ENCODE peak calls at places on chromosomes 5 and 9, in nine cellular contexts. C is tibial nerve; F is transverse colon; V is CD4-positive, alpha-beta T cell; T is tibial artery; M is PC-9; O is lower lobe of right lung; A is HCT116; N is astrocyte. Q is an unnamed sample. For H3K27me3, the result is how much of the 10 kb centered on the place peaks cover.

GRCh38 chr9:306907-307306 is 92.2 kb downstream of the DOCK8 start:
- DNase-seq in O (no peak), V (peak), A (no peak), N (no peak), T (no peak), M (no peak), C (peak), F (peak), Q (no peak)

GRCh38 chr9:104287255-104287872 is 193.3 kb downstream of the SMC2 start:
- DNase-seq in T (no peak), O (no peak), V (no peak), A (no peak), C (no peak), M (no peak), N (no peak), F (no peak), Q (no peak)

GRCh38 chr5:12794476-12795332 is 890.5 kb upstream of the CTNND2 start:
- DNase-seq in O (peak), V (no peak), C (no peak), N (no peak), T (no peak), F (no peak), M (no peak), A (no peak), Q (no peak)

GRCh38 chr5:34849253-34849652 is 10.3 kb downstream of the TTC23L start:
- DNase-seq in M (no peak), A (no peak), T (no peak), O (no peak), N (no peak), C (no peak), V (no peak), F (no peak), Q (no peak)

GRCh38 chr5:80186634-80187033 is 69.2 kb downstream of the SERINC5 start:
- DNase-seq in V (no peak), A (no peak), M (peak), N (no peak), C (no peak), O (peak), F (peak), T (no peak), Q (peak)

GRCh38 chr9:106885451-106885850 is 22.5 kb downstream of the ZNF462 start:
- DNase-seq in C (no peak), N (peak), V (no peak), M (no peak), O (no peak), T (no peak), A (no peak), F (no peak), Q (no peak)

GRCh38 chr5:39092581-39093350 is 18.6 kb upstream of the RICTOR start:
- DNase-seq in O (no peak), A (peak), N (peak), T (no peak), C (no peak), V (no peak), F (no peak), M (no peak), Q (no peak)

GRCh38 chr5:146703899-146704298 is 174.7 kb downstream of the PPP2R2B start:
- DNase-seq in N (peak), F (no peak), M (no peak), C (no peak), T (no peak), A (no peak), V (no peak), O (no peak), Q (no peak)

GRCh38 chr9:137014166-137014565 is 13.9 kb downstream of the ABCA2 start:
- DNase-seq in O (no peak), N (no peak), V (no peak), T (no peak), F (no peak), C (no peak), M (no peak), A (no peak), Q (no peak)

GRCh38 chr5:144284931-144285330 is 114.3 kb downstream of the KCTD16 start:
- DNase-seq in M (no peak), V (no peak), T (no peak), A (no peak), F (no peak), N (no peak), O (no peak), C (no peak), Q (no peak)

GRCh38 chr5:155726267-155726666 is 600.7 kb upstream of the SGCD start:
- DNase-seq in M (no peak), V (no peak), C (peak), F (no peak), O (no peak), A (no peak), T (no peak), N (no peak), Q (no peak)

GRCh38 chr5:172403191-172403794 is 51.0 kb downstream of the SH3PXD2B start:
- DNase-seq in M (no peak), T (peak), A (no peak), C (peak), F (peak), O (no peak), N (peak), V (no peak), Q (peak)

GRCh38 chr5:59766394-59766793 is 127.1 kb downstream of the PDE4D start:
- DNase-seq in A (no peak), V (no peak), F (peak), N (no peak), M (no peak), T (no peak), C (no peak), O (peak), Q (no peak)

GRCh38 chr5:67015577-67016290 is 180.9 kb downstream of the CD180 start:
- DNase-seq in O (no peak), M (no peak), N (peak), F (no peak), A (no peak), V (no peak), C (no peak), T (no peak), Q (no peak)

GRCh38 chr9:89498845-89499480 is 1.1 kb upstream of the SEMA4D start:
- DNase-seq in N (no peak), T (no peak), F (peak), O (no peak), C (no peak), V (no peak), A (no peak), M (no peak), Q (no peak)

GRCh38 chr5:79795764-79796398 is 106.2 kb downstream of the CMYA5 start:
- DNase-seq in F (no peak), O (no peak), M (peak), C (peak), N (peak), A (no peak), V (no peak), T (no peak), Q (no peak)

GRCh38 chr5:41445937-41446563 is 64.4 kb downstream of the PLCXD3 start:
- DNase-seq in A (no peak), V (no peak), F (no peak), N (peak), T (no peak), M (no peak), O (no peak), C (no peak), Q (no peak)

GRCh38 chr5:81268797-81269196 is 32.6 kb upstream of the ZCCHC9 start:
- DNase-seq in O (no peak), F (no peak), M (no peak), T (no peak), V (no peak), N (peak), A (peak), C (no peak), Q (no peak)

GRCh38 chr9:69207503-69207902 is 33.4 kb downstream of the TJP2 start:
- DNase-seq in V (no peak), C (no peak), N (no peak), A (no peak), T (no peak), F (no peak), O (no peak), M (no peak), Q (no peak)

GRCh38 chr9:21516796-21517195 is 34.7 kb upstream of the IFNE start:
- DNase-seq in C (no peak), M (no peak), V (no peak), O (no peak), T (no peak), N (no peak), F (no peak), A (no peak), Q (no peak)

GRCh38 chr5:61311836-61312808 is 19.9 kb upstream of the ZSWIM6 start:
- DNase-seq in O (no peak), M (peak), V (no peak), N (peak), F (no peak), C (no peak), T (no peak), A (no peak), Q (no peak)

GRCh38 chr5:55624841-55625602 is 87.1 kb downstream of the SLC38A9 start:
- DNase-seq in C (no peak), T (no peak), A (no peak), F (no peak), V (no peak), M (no peak), O (no peak), N (no peak), Q (no peak)

GRCh38 chr9:74499770-74500583 is 2.8 kb downstream of the RORB start:
- DNase-seq in V (no peak), O (no peak), N (peak), M (no peak), T (no peak), A (no peak), F (no peak), C (no peak), Q (no peak)

GRCh38 chr9:36874921-36875320 is 159.1 kb downstream of the PAX5 start:
- DNase-seq in F (no peak), A (no peak), N (peak), O (no peak), T (no peak), C (no peak), V (no peak), M (no peak), Q (peak)

GRCh38 chr5:33281507-33281906 is 159.3 kb upstream of the TARS1 start:
- DNase-seq in N (peak), A (no peak), F (no peak), T (no peak), O (no peak), C (no peak), M (no peak), V (no peak), Q (no peak)

GRCh38 chr9:69252436-69252835 is 72.6 kb upstream of the ENTREP1 start:
- DNase-seq in C (no peak), V (no peak), N (no peak), M (no peak), T (no peak), F (no peak), O (no peak), A (no peak), Q (no peak)

GRCh38 chr5:93070938-93071337 is 510.1 kb downstream of the NR2F1-AS1 start:
- DNase-seq in T (no peak), V (no peak), M (no peak), C (no peak), A (no peak), O (no peak), N (no peak), F (no peak), Q (no peak)

GRCh38 chr5:112717506-112718082 is 20.1 kb upstream of the APC start:
- DNase-seq in A (no peak), M (no peak), T (no peak), F (no peak), O (no peak), V (no peak), N (peak), C (no peak), Q (no peak)

GRCh38 chr5:121962347-121962670 is 534 bp downstream of the SRFBP1 start:
- DNase-seq in F (no peak), V (no peak), M (no peak), O (no peak), T (no peak), A (no peak), N (peak), C (no peak), Q (no peak)

GRCh38 chr9:33414263-33414662 is 11.9 kb upstream of the AQP7 start:
- DNase-seq in V (no peak), C (no peak), T (no peak), A (no peak), O (peak), M (no peak), F (no peak), N (no peak), Q (peak)

DNA sequence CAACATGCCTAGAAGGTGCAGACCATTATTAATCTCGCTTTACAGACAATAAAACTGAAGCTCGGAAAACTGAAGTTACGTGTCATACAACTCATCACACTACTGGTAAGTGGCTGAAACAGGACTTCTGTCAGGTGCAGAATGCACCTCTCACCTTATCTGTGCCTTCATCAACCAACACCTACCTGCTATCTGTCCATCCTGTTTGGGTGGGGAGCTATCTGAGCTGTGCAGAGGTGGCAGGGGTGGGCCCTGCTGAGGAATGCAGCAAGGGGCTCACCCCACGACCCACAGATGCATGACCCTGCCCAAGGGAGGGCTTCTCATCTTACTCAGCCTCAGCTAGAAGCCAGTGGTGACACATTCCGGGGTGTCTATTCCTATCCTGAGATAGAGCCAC is 81.6 kb downstream of the SLIT3 start:
- DNase-seq in A (no peak), F (no peak), M (no peak), N (no peak), V (no peak), O (no peak), C (no peak), T (no peak), Q (no peak)
- H3K27me3 ChIP-seq in A (under half), F (under half), M (half or more), N (under half), V (under half), O (under half), C (under half), T (under half), Q (under half)

GRCh38 chr9:99251157-99251556 is 29.1 kb downstream of the SEC61B start:
- DNase-seq in F (no peak), M (no peak), O (no peak), N (no peak), V (no peak), A (no peak), C (no peak), T (no peak), Q (no peak)
- H3K27me3 ChIP-seq in F (under half), M (under half), O (under half), N (under half), V (under half), A (under half), C (under half), T (under half), Q (under half)

DNA sequence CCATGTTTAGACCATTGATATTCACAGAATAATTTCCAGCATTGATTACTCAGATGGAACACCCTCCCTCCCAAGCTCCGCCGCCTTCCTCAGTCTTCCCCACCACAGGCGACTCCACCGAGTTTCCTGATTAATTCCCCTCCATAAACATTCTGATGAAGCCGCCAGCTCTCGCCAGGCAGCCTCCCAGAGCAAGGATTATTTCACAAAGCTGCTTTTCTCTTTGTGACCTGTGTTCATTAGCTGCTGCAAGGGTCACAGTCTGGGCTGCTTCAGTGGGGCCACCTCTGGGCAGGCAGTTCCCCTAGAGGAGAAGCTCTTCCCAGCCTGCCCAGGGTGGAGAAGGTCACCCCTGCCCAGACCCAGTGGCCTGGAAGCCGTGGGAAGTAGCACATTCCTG is 58.3 kb upstream of the RAPGEF1 start:
- DNase-seq in C (no peak), M (no peak), O (no peak), F (no peak), N (no peak), A (no peak), V (no peak), T (no peak), Q (no peak)
- H3K27me3 ChIP-seq in C (under half), M (half or more), O (under half), F (under half), N (under half), A (half or more), V (under half), T (under half), Q (under half)

DNA sequence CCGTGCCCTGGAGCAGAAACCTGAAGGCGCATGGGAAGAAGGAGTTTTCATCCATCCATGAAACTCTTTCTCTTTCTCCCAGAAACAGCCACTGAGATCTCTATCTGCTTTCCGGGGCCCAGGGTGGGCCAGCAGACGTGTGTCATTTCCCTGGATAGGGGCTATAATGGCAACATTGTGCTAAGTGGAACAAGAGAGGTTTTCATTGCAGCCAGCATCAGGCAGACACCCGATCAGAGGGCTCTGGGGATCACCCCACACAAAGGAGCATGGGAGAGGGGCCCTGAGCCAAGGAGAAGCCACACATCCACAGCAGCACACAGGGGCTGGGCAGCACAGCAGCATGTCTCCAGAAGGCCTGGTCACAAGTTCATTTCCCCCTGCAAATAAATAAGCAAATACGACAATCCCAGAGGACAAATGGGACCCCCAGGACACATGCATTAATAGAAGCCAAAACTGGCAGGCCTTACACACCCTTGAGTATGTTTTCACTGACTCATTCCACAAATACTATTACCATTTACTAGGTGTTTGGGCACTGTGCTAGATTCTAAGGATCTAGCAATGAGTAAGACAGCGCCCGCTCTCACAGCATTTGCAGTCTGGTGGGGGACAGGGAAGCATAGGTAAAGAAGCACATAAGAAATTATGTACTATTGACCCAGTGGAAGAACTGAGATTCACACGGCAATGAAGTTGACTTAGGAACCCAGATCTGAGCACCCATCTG is 4.3 kb upstream of the AFAP1L1 start:
- DNase-seq in C (no peak), M (no peak), V (no peak), F (no peak), O (no peak), N (peak), T (no peak), A (no peak), Q (no peak)
- H3K27me3 ChIP-seq in C (under half), M (under half), V (under half), F (under half), O (under half), N (under half), T (under half), A (under half), Q (under half)

DNA sequence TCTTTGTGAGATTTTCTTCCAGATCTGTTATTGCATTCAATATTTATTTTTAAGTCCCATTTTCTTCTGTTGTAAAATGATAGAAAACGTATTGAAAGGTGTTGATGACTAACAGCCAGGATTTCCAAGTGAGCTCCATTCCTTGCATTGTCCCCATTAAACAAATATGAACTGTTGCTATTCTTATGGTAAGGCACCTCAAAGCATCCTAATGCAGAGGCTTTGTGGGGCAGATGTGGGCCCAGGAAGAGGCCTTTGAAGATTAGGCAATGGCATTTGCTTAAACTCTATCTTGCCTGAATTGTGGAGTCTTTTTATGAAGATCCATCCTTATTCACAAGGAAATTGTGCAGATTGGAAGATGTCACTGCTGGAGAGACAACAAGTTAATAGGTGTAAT is 38.9 kb downstream of the NTRK2 start:
- DNase-seq in O (no peak), C (no peak), A (no peak), F (no peak), M (no peak), T (no peak), V (no peak), N (no peak), Q (no peak)
- H3K27me3 ChIP-seq in O (under half), C (under half), A (under half), F (under half), M (under half), T (under half), V (under half), N (under half), Q (under half)

DNA sequence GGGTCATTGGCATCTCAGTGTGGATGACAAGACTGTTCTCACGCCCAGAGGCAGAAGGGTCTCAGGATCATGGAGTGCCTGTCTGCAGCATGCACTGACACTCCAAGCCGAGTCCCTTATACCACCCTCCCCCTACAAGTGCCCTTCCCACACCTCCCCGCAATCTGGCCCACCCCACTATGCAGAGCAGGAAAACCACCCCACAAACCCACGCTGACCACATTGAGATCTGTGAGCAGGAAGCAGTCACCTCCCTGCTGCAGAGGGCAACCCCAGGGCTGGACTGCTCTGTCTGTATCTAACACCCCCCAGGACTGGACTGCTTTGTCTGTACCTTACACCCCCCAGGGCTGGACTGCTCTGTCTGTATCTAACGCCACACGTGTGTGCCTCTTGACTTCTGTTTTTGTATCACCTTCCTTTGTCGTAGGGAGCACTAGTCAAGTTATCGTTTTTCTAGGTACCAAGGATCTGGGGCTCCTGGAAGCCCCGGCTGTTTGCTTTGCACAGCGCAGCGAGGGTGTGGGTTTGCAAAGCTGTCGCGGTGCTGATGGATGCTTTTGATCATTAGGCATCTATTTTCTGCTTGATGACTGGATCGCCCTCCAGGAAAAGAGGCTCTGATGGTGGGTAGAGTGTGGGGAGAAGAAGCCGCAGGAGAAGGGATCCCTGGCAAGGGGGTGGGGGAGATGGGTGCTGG is 21.5 kb downstream of the OLFM1 start:
- DNase-seq in A (no peak), N (no peak), O (no peak), F (no peak), T (no peak), C (no peak), M (no peak), V (no peak), Q (no peak)
- H3K27me3 ChIP-seq in A (under half), N (under half), O (under half), F (under half), T (half or more), C (under half), M (half or more), V (under half), Q (under half)

GRCh38 chr9:129455151-129455995 is 165.5 kb downstream of the C9orf50 start:
- DNase-seq in F (no peak), M (no peak), N (no peak), V (no peak), A (no peak), C (no peak), T (no peak), O (no peak), Q (peak)
- H3K27me3 ChIP-seq in F (under half), M (under half), N (under half), V (under half), A (under half), C (under half), T (under half), O (under half), Q (under half)

DNA sequence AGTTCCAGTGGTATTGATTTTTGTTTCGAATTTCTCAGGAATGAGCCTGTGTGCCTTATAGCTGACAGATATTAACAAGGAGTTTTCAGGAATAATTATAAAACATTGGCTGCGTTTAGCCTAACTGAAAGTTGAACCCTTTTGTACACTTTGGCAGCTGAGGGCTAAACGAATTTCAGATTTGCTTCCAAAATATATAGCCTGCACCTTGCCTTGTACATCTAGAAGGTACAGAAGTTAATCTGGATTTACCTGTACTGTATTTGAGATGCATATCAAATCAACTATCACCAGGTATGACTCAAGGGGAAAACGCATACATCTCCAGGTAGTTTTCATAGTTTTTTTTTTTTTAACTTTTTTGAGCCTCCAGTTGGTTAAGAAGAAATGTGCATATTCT is 1.9 kb upstream of the MSX2 start:
- DNase-seq in N (no peak), C (no peak), V (no peak), A (no peak), M (no peak), O (no peak), T (no peak), F (no peak), Q (no peak)
- H3K27me3 ChIP-seq in N (half or more), C (half or more), V (half or more), A (under half), M (half or more), O (half or more), T (under half), F (half or more), Q (half or more)